ENCODE peak calls at places on chromosomes 5 and 9, in four cellular contexts. G, U, I and Q are unnamed samples. For H3K9me3 and H3K4me1, the result is how much of the 10 kb centered on the place peaks cover.

GRCh38 chr9:21965401-21965951 is 28.7 kb downstream of the CDKN2A start:
- DNase-seq in U (peak), I (peak), G (no peak), Q (no peak)

GRCh38 chr5:107888541-107888940 is 217.8 kb upstream of the EFNA5 start:
- DNase-seq in I (no peak), U (no peak), G (no peak), Q (no peak)

GRCh38 chr5:18281947-18282557 is 647.8 kb downstream of the TAF11L14 start:
- DNase-seq in G (no peak), I (no peak), U (no peak), Q (no peak)

GRCh38 chr9:94632736-94633135 is 6.6 kb downstream of the FBP1 start:
- DNase-seq in G (no peak), U (no peak), I (no peak), Q (no peak)

GRCh38 chr9:97794666-97795065 is 58.4 kb upstream of the FOXE1 start:
- DNase-seq in U (no peak), G (no peak), I (no peak), Q (no peak)

GRCh38 chr9:123555612-123556011 is 199.6 kb downstream of the CRB2 start:
- DNase-seq in U (no peak), G (no peak), I (no peak), Q (no peak)

GRCh38 chr5:173793677-173794570 is 94.2 kb upstream of the CPEB4 start:
- DNase-seq in G (no peak), I (no peak), U (no peak), Q (peak)

GRCh38 chr5:372556-372910 is 51.0 kb downstream of the AHRR start:
- DNase-seq in U (peak), I (no peak), G (no peak), Q (no peak)

GRCh38 chr9:122562134-122562760 is 9.3 kb downstream of the OR1N2 start:
- DNase-seq in I (no peak), G (no peak), U (no peak), Q (no peak)

GRCh38 chr5:56346717-56347116 is 113.6 kb upstream of the ANKRD55 start:
- DNase-seq in U (no peak), G (no peak), I (no peak), Q (no peak)

GRCh38 chr5:151298063-151298462 is 5.5 kb downstream of the SLC36A3 start:
- DNase-seq in U (no peak), G (peak), I (peak), Q (no peak)

GRCh38 chr5:101160002-101160401 is 256.9 kb upstream of the ST8SIA4 start:
- DNase-seq in G (no peak), I (no peak), U (no peak), Q (no peak)

GRCh38 chr5:72537166-72537565 is 30.0 kb upstream of the ZNF366 start:
- DNase-seq in I (no peak), U (no peak), G (no peak), Q (no peak)

GRCh38 chr5:10588779-10589447 is 25.0 kb downstream of the ANKRD33B start:
- DNase-seq in G (no peak), U (no peak), I (no peak), Q (no peak)

GRCh38 chr9:135471751-135472640 is 7.6 kb upstream of the PPP1R26 start:
- DNase-seq in I (no peak), G (no peak), U (no peak), Q (no peak)

GRCh38 chr9:117938086-117938485 is 233.9 kb downstream of the TLR4 start:
- DNase-seq in G (no peak), U (no peak), I (no peak), Q (no peak)

GRCh38 chr5:72470817-72471216 is 36.4 kb downstream of the ZNF366 start:
- DNase-seq in I (no peak), G (no peak), U (no peak), Q (no peak)

GRCh38 chr9:109320338-109320733 is 523 bp downstream of the EPB41L4B start:
- DNase-seq in I (no peak), U (peak), G (no peak), Q (no peak)

GRCh38 chr9:121750715-121751623 is 99.5 kb downstream of the DAB2IP start:
- DNase-seq in U (no peak), I (peak), G (peak), Q (no peak)

GRCh38 chr5:133730346-133730745 is 118.0 kb upstream of the FSTL4 start:
- DNase-seq in U (no peak), I (no peak), G (no peak), Q (no peak)

GRCh38 chr9:33049680-33050361 is 24.7 kb downstream of the DNAJA1 start:
- DNase-seq in G (no peak), I (no peak), U (no peak), Q (no peak)

GRCh38 chr5:159393854-159394274 is 63.6 kb upstream of the IL12B start:
- DNase-seq in I (no peak), U (no peak), G (no peak), Q (no peak)

GRCh38 chr9:134324359-134325095 is 1.7 kb upstream of the RXRA start:
- DNase-seq in I (no peak), G (no peak), U (peak), Q (peak)

GRCh38 chr9:129006328-129007034 is 21.6 kb downstream of the SH3GLB2 start:
- DNase-seq in G (peak), U (peak), I (peak), Q (no peak)

GRCh38 chr9:99813739-99814138 is 7.9 kb upstream of the NR4A3 start:
- DNase-seq in I (no peak), G (no peak), U (no peak), Q (no peak)

GRCh38 chr5:175539936-175540335 is 61.6 kb downstream of the SFXN1 start:
- DNase-seq in U (no peak), G (no peak), I (no peak), Q (no peak)

GRCh38 chr5:177500685-177501522 is 3.5 kb upstream of the PDLIM7 start:
- DNase-seq in G (peak), I (peak), U (peak), Q (peak)

GRCh38 chr9:125600194-125600593 is 106.8 kb downstream of the MAPKAP1 start:
- DNase-seq in G (no peak), I (peak), U (no peak), Q (no peak)

GRCh38 chr5:73170522-73170921 is 2.5 kb upstream of the TMEM174 start:
- DNase-seq in G (peak), I (peak), U (no peak), Q (no peak)

GRCh38 chr5:33319841-33320240 is 120.9 kb upstream of the TARS1 start:
- DNase-seq in I (no peak), U (no peak), G (no peak), Q (no peak)

GRCh38 chr9:108486791-108487190 is 369.0 kb downstream of the ACTL7B start:
- DNase-seq in G (no peak), I (no peak), U (no peak), Q (no peak)

GRCh38 chr5:14739538-14739937 is 75.0 kb downstream of the OTULIN start:
- DNase-seq in G (no peak), I (peak), U (no peak), Q (no peak)

GRCh38 chr9:94210616-94211603 is 48.2 kb upstream of the ZNF169 start:
- DNase-seq in U (no peak), G (no peak), I (no peak), Q (no peak)

GRCh38 chr5:156383510-156383909 is 56.5 kb downstream of the SGCD start:
- DNase-seq in G (no peak), I (no peak), U (no peak), Q (no peak)

GRCh38 chr5:146947181-146947941 is 68.8 kb upstream of the PPP2R2B start:
- DNase-seq in I (peak), U (no peak), G (peak), Q (no peak)

GRCh38 chr5:132275367-132276220 is 18.1 kb downstream of the PDLIM4 start:
- DNase-seq in U (no peak), G (no peak), I (no peak), Q (no peak)

GRCh38 chr5:120735076-120735475 is 271.0 kb downstream of the PRR16 start:
- DNase-seq in I (no peak), U (no peak), G (no peak), Q (no peak)

GRCh38 chr9:116549061-116549664 is 137.9 kb upstream of the TRIM32 start:
- DNase-seq in U (peak), I (peak), G (peak), Q (peak)

GRCh38 chr5:179243333-179243732 is 101.9 kb downstream of the ADAMTS2 start:
- DNase-seq in I (no peak), G (no peak), U (no peak), Q (peak)

GRCh38 chr5:179241764-179242370 is 103.4 kb downstream of the ADAMTS2 start:
- DNase-seq in I (no peak), G (no peak), U (no peak), Q (peak)

GRCh38 chr5:179244051-179244450 is 101.2 kb downstream of the ADAMTS2 start:
- DNase-seq in I (no peak), U (no peak), G (no peak), Q (peak)

GRCh38 chr5:179241175-179241574 is 104.1 kb downstream of the ADAMTS2 start:
- DNase-seq in I (no peak), G (no peak), U (no peak), Q (peak)

DNA sequence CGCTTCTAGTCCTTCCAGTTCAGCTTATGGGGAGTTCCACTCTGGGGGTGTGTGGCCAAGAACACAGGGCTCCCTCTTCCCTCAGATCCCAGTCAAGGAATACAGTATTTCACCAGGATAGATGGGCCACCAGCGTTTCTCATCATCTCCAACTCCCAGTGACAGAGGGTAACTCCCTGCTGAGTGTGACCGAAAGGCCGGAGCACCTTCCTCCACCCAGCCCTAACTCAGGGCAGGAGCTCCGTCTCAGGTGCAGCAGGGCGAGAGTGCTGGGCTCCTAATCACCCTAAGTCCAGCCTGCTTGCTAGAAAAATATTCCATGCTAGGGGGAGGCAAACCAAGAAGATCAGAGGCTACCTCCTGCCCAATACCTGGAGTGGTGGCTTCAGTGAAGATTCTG is 102.6 kb downstream of the ADAMTS2 start:
- DNase-seq in U (no peak), I (no peak), G (no peak), Q (peak)
- H3K9me3 ChIP-seq in U (under half), I (under half), G (under half), Q (under half)

GRCh38 chr5:54313311-54314270 is 3.2 kb upstream of the ARL15 start:
- DNase-seq in I (no peak), G (no peak), U (no peak), Q (no peak)
- TF ChIP-seq POLR2A in I (no peak), G (no peak), U (no peak), Q (no peak)

DNA sequence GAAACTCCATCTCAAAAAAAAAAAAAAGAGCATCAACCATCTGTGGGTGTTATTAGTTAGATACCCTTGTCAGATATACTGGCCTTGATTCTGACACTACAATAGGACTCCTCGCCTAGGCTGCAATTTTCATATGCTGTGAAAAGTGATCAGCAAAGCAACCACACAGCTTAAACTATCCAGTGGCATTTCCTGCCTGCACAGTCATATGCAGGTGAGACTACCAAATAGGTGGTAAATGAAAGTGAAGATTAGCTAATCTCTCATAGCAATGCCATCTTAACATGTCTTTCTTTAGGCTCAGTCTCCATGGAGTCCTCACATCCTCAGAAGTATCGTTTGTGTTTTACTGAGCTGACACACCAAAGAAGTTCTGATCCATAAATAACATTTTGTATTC is 40.8 kb downstream of the GRAMD2B start:
- DNase-seq in I (no peak), G (no peak), U (no peak), Q (no peak)
- H3K4me1 ChIP-seq in I (under half), G (under half), U (under half), Q (under half)

GRCh38 chr5:179451813-179452196 is 98.5 kb upstream of the RUFY1 start:
- DNase-seq in U (no peak), I (no peak), G (no peak), Q (no peak)
- H3K9me3 ChIP-seq in U (under half), I (under half), G (under half), Q (under half)

DNA sequence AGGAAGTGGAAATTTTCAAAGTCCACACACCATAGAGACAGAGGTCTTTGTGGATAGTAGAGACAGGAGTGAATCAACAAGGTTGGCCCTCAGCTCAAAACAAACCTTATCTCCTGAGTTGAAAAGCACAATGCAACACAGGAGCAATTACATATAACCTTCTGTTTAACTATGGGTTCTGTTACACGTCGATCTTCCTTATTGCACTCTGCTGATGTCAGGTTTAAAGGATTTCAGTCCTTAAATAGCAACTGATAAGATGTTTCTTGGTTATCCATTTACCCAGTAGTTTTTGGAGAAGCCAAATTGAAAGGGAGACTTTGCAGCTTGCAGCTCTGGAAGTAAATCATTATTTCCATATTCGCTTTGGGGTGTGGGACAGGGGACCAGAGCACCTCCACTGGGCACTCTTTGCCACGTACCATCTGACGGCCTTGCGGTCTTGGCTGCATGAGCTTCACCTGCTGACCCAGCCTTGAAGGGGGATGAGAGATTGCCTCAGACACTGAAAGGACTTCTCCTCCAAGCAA is 56.0 kb upstream of the ZNF622 start:
- DNase-seq in I (peak), U (no peak), G (no peak), Q (no peak)
- TF ChIP-seq POLR2A in I (peak), U (no peak), G (no peak), Q (no peak)